ENCODE peak calls at places on chromosomes 6 and 20, in six cellular contexts. O, Y, V, Q, F and S are unnamed samples.

GRCh38 chr20:4234128-4234527 is 218.8 kb upstream of the RNF24 start:
- DNase-seq in O (no peak), Y (peak), V (no peak), Q (no peak), F (no peak), S (no peak)

GRCh38 chr6:154638369-154638768 is 94.8 kb upstream of the SCAF8 start:
- DNase-seq in O (no peak), Y (peak), V (no peak), Q (no peak), F (no peak), S (no peak)

GRCh38 chr6:114075300-114075699 is 104.4 kb upstream of the HDAC2 start:
- DNase-seq in O (no peak), Y (no peak), V (no peak), Q (no peak), F (no peak), S (no peak)

GRCh38 chr6:506508-506907 is 115.0 kb downstream of the IRF4 start:
- DNase-seq in O (no peak), Y (peak), V (no peak), Q (no peak), F (no peak), S (no peak)

GRCh38 chr6:169248521-169248971 is 5.1 kb downstream of the THBS2 start:
- DNase-seq in O (no peak), Y (no peak), V (no peak), Q (no peak), F (no peak), S (no peak)

GRCh38 chr6:37583261-37583660 is 83.6 kb upstream of the CCDC167 start:
- DNase-seq in O (no peak), Y (no peak), V (no peak), Q (no peak), F (no peak), S (no peak)

GRCh38 chr6:149080511-149080910 is 237.0 kb upstream of the TAB2 start:
- DNase-seq in O (no peak), Y (no peak), V (peak), Q (no peak), F (no peak), S (no peak)

GRCh38 chr6:133227344-133227743 is 13.8 kb upstream of the EYA4 start:
- DNase-seq in O (no peak), Y (no peak), V (no peak), Q (no peak), F (no peak), S (no peak)

GRCh38 chr20:5776074-5776473 is 25.9 kb downstream of the SHLD1 start:
- DNase-seq in O (no peak), Y (no peak), V (no peak), Q (no peak), F (no peak), S (no peak)

GRCh38 chr6:41707565-41708200 is 27.7 kb downstream of the TFEB start:
- DNase-seq in O (peak), Y (peak), V (no peak), Q (no peak), F (no peak), S (no peak)

GRCh38 chr6:20877008-20877937 is 343.0 kb downstream of the CDKAL1 start:
- DNase-seq in O (no peak), Y (peak), V (peak), Q (no peak), F (peak), S (peak)